ENCODE peak calls at places on chromosome 2, in four cellular contexts. S is HCT116, J is brain microvascular endothelial cell, V is fibroblast of pulmonary artery. B is an unnamed sample.

GRCh38 chr2:172464340-172465129 is 37.1 kb downstream of the ITGA6 start:
- DNase-seq in S (no peak), J (no peak), V (no peak), B (no peak)

GRCh38 chr2:217650716-217651360 is 352.0 kb downstream of the TNS1 start:
- DNase-seq in S (peak), J (peak), V (peak), B (peak)

GRCh38 chr2:174399171-174399570 is 3.6 kb downstream of the SCRN3 start:
- DNase-seq in S (no peak), J (no peak), V (no peak), B (peak)

GRCh38 chr2:181924336-181924735 is 32.8 kb downstream of the ITPRID2 start:
- DNase-seq in S (no peak), J (no peak), V (no peak), B (no peak)

GRCh38 chr2:98191880-98192279 is 104.9 kb downstream of the VWA3B start:
- DNase-seq in S (no peak), J (no peak), V (peak), B (no peak)

GRCh38 chr2:180931841-180932240 is 48.6 kb upstream of the UBE2E3 start:
- DNase-seq in S (no peak), J (no peak), V (no peak), B (no peak)

GRCh38 chr2:27263287-27264252 is 723 bp upstream of the SLC30A3 start:
- DNase-seq in S (no peak), J (no peak), V (no peak), B (no peak)

GRCh38 chr2:147660680-147661079 is 184.1 kb upstream of the ACVR2A start:
- DNase-seq in S (no peak), J (no peak), V (no peak), B (no peak)

GRCh38 chr2:112582314-112582746 is 2.1 kb upstream of the CHCHD5 start:
- DNase-seq in S (peak), J (peak), V (peak), B (peak)

GRCh38 chr2:157741819-157742484 is 113.3 kb upstream of the ACVR1C start:
- DNase-seq in S (no peak), J (no peak), V (no peak), B (no peak)

GRCh38 chr2:18106841-18107240 is 228.4 kb downstream of the KCNS3 start:
- DNase-seq in S (no peak), J (no peak), V (no peak), B (no peak)

GRCh38 chr2:133789743-133790142 is 221.5 kb upstream of the NCKAP5 start:
- DNase-seq in S (no peak), J (no peak), V (no peak), B (no peak)

DNA sequence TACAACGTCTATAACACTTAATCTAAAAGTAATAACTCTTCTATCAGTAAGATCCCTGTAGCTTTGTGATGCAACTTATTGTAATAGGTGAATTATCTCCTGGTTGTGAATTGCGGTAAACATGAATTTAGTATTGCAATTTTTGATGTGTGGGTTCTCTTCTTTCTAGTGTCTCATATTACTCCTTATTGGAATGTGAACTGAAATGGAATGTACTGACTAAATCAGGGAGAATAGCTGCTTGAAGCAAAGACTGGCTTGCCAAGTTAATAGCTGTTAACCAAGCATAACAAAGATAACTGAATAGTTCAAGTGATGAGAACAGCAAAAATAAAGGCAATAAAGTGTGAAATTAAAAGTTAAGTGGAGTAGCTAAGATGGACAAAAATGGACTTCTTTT is 60.5 kb upstream of the TFPI start:
- DNase-seq in S (no peak), J (peak), V (peak), B (peak)
- TF ChIP-seq CTCF in S (no peak), J (no peak), V (no peak), B (no peak)

DNA sequence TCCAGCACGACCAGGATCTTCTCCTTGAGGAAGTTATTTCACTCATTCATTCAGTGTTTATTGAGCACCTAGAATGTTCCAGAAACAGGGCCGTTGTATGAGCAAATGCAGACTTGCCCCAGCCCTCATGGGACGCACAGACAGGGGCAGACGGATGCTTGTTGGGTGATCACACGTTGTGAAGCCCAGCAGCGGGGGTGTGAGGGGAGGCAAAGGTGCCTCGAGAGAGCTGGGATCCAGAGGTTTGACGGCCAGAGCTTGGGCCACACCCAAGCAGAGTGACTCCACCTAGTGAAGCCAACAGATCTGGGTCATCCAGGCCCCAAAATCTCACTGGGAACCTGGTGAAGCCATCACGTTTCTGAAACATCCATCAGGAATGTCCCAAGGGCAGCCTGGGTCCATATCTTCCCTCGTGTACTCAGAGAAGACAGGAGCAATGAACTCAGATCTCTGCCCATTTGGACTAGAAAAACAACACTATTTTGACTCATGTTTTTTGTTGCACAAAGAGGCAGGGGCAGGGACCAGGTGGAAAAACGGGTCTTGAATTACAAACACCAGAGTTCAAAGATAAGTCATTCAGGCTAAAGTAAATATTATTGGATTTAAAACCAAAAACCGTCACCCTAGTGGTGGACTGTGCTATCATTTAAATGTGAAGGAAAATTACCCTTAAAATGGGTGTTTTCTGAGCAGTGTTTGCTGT is 54.9 kb upstream of the RBM44 start:
- DNase-seq in S (no peak), J (peak), V (peak), B (no peak)
- TF ChIP-seq CTCF in S (no peak), J (peak), V (peak), B (peak)

GRCh38 chr2:205766765-205767359 is 84.6 kb downstream of the NRP2 start:
- DNase-seq in S (no peak), J (peak), V (peak), B (peak)
- TF ChIP-seq CTCF in S (peak), J (peak), V (peak), B (peak)

DNA sequence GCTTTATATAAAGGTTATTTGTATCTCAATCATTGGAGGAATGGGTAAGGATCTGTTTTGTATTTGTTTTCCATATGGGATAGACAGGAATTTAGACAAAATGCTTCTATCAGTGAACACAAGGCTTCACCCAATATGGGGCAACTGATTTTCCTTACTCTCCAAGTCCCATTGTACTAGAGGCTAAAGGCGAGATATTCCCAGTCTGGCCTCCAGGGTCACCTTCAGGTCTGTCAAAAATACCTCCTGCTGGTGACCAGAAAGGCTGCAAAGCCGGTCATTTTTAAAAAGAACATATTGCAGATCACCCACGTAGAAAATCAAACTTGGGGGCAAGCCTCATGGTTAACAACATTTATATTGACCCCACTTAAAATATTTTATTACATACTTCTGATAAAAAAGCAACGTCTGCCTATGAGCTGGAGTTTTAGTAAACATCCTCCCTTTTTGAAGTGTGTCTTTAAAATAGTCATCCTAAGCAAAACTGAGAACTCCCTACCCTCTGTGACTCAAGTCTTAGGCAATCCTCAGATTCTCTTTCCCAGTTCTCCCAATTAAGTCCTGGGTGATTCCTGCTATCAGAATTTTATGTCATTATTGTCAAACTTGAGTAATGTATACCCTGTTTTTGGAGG is 276.6 kb downstream of the MREG start:
- DNase-seq in S (peak), J (no peak), V (peak), B (peak)
- TF ChIP-seq CTCF in S (peak), J (peak), V (peak), B (peak)

GRCh38 chr2:184689633-184690032 is 91.3 kb downstream of the ZNF804A start:
- DNase-seq in S (no peak), J (no peak), V (peak), B (no peak)

GRCh38 chr2:184680825-184681224 is 82.5 kb downstream of the ZNF804A start:
- DNase-seq in S (no peak), J (no peak), V (no peak), B (no peak)

GRCh38 chr2:184683923-184684322 is 85.6 kb downstream of the ZNF804A start:
- DNase-seq in S (no peak), J (no peak), V (no peak), B (no peak)

GRCh38 chr2:184681642-184682321 is 83.5 kb downstream of the ZNF804A start:
- DNase-seq in S (no peak), J (no peak), V (no peak), B (no peak)

GRCh38 chr2:184685999-184686841 is 87.9 kb downstream of the ZNF804A start:
- DNase-seq in S (no peak), J (peak), V (peak), B (peak)
- TF ChIP-seq CTCF in S (no peak), J (no peak), V (no peak), B (no peak)

GRCh38 chr2:159921752-159922404 is 123.9 kb upstream of the CD302 start:
- DNase-seq in S (peak), J (peak), V (peak), B (peak)
- TF ChIP-seq CTCF in S (peak), J (peak), V (peak), B (peak)

DNA sequence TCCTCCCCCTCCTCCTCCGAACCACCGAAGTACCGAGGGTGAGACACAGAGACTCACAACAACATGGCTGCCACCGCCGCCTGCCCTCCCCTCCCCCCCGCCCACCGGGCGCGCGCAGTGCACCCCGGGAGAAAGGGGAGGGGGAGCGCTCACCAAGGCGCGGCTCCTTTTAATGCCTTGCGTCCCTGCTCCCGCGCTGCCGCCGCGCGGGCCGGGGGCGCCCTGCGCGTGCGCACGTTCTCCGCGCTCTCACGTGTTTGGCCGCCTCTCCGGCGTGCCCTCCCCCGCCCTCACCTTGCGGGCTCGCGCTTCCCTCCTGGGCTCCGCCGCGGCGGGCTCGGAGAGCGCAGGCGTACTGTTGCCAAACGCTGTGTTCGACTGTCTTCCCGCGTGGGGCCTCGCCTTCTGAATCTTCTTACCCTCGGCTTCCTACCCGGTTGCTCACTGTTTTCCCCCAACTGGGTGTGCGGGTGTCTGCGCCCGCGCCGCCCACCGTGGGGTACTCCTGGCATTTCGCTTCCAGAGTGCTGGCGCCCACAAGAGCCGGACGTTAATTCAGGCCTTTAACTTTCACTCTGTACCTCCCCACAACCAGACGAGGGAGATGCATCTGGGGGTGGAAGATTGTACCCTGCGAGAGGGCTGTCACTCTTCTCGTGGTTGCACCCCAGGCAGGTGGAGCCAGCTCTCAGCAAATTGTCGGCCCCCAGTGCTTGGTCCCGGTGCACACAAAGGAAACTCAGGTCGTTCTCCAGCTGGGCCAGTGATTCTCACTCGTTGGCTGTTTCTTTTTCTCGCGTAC is at the start of gene PUM2:
- DNase-seq in S (peak), J (peak), V (peak), B (peak)
- TF ChIP-seq CTCF in S (no peak), J (no peak), V (no peak), B (no peak)

GRCh38 chr2:110114007-110114591 is 1.5 kb downstream of the MALL start:
- DNase-seq in S (peak), J (no peak), V (no peak), B (no peak)
- TF ChIP-seq CTCF in S (no peak), J (peak), V (peak), B (peak)